ENCODE peak calls at places on chromosome 1, in nine cellular contexts. One of them, this sample, is unnamed.

GRCh38 chr1:232891116-232891515 is 59.3 kb upstream of the NTPCR start:
- DNase-seq in pancreas: no peak
- DNase-seq in HL-60: peak
- DNase-seq in esophagus squamous epithelium: no peak
- DNase-seq in progenitor cell of endocrine pancreas: no peak
- DNase-seq in neural progenitor cell: no peak
- DNase-seq in activated CD8-positive, alpha-beta T cell treated with anti-CD3 and anti-CD28 coated beads for 36 hours: no peak
- DNase-seq in PC-3: peak
- DNase-seq in HCT116: no peak
- DNase-seq in this sample: no peak

GRCh38 chr1:36248250-36248894 is 24.1 kb downstream of the THRAP3 start:
- DNase-seq in HL-60: peak
- DNase-seq in activated CD8-positive, alpha-beta T cell treated with anti-CD3 and anti-CD28 coated beads for 36 hours: no peak
- DNase-seq in HCT116: peak
- DNase-seq in PC-3: peak
- DNase-seq in pancreas: peak
- DNase-seq in esophagus squamous epithelium: no peak
- DNase-seq in neural progenitor cell: no peak
- DNase-seq in progenitor cell of endocrine pancreas: no peak
- DNase-seq in this sample: no peak

GRCh38 chr1:169245706-169246105 is 121.9 kb downstream of the NME7 start:
- DNase-seq in esophagus squamous epithelium: no peak
- DNase-seq in HL-60: no peak
- DNase-seq in progenitor cell of endocrine pancreas: no peak
- DNase-seq in pancreas: no peak
- DNase-seq in PC-3: peak
- DNase-seq in HCT116: no peak
- DNase-seq in activated CD8-positive, alpha-beta T cell treated with anti-CD3 and anti-CD28 coated beads for 36 hours: no peak
- DNase-seq in neural progenitor cell: no peak
- DNase-seq in this sample: no peak

GRCh38 chr1:89604414-89604735 is 28.5 kb upstream of the LRRC8C start:
- DNase-seq in pancreas: no peak
- DNase-seq in progenitor cell of endocrine pancreas: no peak
- DNase-seq in PC-3: peak
- DNase-seq in HCT116: no peak
- DNase-seq in esophagus squamous epithelium: no peak
- DNase-seq in HL-60: no peak
- DNase-seq in activated CD8-positive, alpha-beta T cell treated with anti-CD3 and anti-CD28 coated beads for 36 hours: peak
- DNase-seq in neural progenitor cell: no peak
- DNase-seq in this sample: no peak

GRCh38 chr1:214281030-214281901 is at the start of gene SMYD2:
- DNase-seq in progenitor cell of endocrine pancreas: peak
- DNase-seq in pancreas: peak
- DNase-seq in activated CD8-positive, alpha-beta T cell treated with anti-CD3 and anti-CD28 coated beads for 36 hours: peak
- DNase-seq in PC-3: peak
- DNase-seq in HCT116: peak
- DNase-seq in HL-60: peak
- DNase-seq in esophagus squamous epithelium: no peak
- DNase-seq in neural progenitor cell: peak
- DNase-seq in this sample: peak

GRCh38 chr1:32878637-32879041 is 7.7 kb upstream of the HPCA start:
- DNase-seq in progenitor cell of endocrine pancreas: no peak
- DNase-seq in HL-60: no peak
- DNase-seq in pancreas: no peak
- DNase-seq in HCT116: no peak
- DNase-seq in esophagus squamous epithelium: no peak
- DNase-seq in PC-3: no peak
- DNase-seq in neural progenitor cell: no peak
- DNase-seq in activated CD8-positive, alpha-beta T cell treated with anti-CD3 and anti-CD28 coated beads for 36 hours: no peak
- DNase-seq in this sample: no peak

GRCh38 chr1:8595332-8595731 is 222.1 kb downstream of the RERE start:
- DNase-seq in PC-3: no peak
- DNase-seq in activated CD8-positive, alpha-beta T cell treated with anti-CD3 and anti-CD28 coated beads for 36 hours: no peak
- DNase-seq in HCT116: no peak
- DNase-seq in neural progenitor cell: no peak
- DNase-seq in HL-60: no peak
- DNase-seq in esophagus squamous epithelium: no peak
- DNase-seq in progenitor cell of endocrine pancreas: no peak
- DNase-seq in pancreas: no peak
- DNase-seq in this sample: no peak

GRCh38 chr1:219813344-219813743 is 115.0 kb downstream of the SLC30A10 start:
- DNase-seq in neural progenitor cell: no peak
- DNase-seq in HCT116: no peak
- DNase-seq in HL-60: no peak
- DNase-seq in activated CD8-positive, alpha-beta T cell treated with anti-CD3 and anti-CD28 coated beads for 36 hours: no peak
- DNase-seq in PC-3: no peak
- DNase-seq in esophagus squamous epithelium: no peak
- DNase-seq in pancreas: no peak
- DNase-seq in progenitor cell of endocrine pancreas: no peak
- DNase-seq in this sample: no peak

GRCh38 chr1:28933918-28934317 is 19.5 kb downstream of the EPB41 start:
- DNase-seq in activated CD8-positive, alpha-beta T cell treated with anti-CD3 and anti-CD28 coated beads for 36 hours: no peak
- DNase-seq in esophagus squamous epithelium: no peak
- DNase-seq in HCT116: no peak
- DNase-seq in progenitor cell of endocrine pancreas: no peak
- DNase-seq in PC-3: no peak
- DNase-seq in pancreas: no peak
- DNase-seq in HL-60: no peak
- DNase-seq in neural progenitor cell: no peak
- DNase-seq in this sample: no peak

GRCh38 chr1:28934676-28935075 is 20.3 kb downstream of the EPB41 start:
- DNase-seq in PC-3: no peak
- DNase-seq in HCT116: no peak
- DNase-seq in neural progenitor cell: no peak
- DNase-seq in progenitor cell of endocrine pancreas: no peak
- DNase-seq in HL-60: no peak
- DNase-seq in pancreas: no peak
- DNase-seq in activated CD8-positive, alpha-beta T cell treated with anti-CD3 and anti-CD28 coated beads for 36 hours: no peak
- DNase-seq in esophagus squamous epithelium: no peak
- DNase-seq in this sample: no peak

GRCh38 chr1:28933277-28933676 is 18.9 kb downstream of the EPB41 start:
- DNase-seq in progenitor cell of endocrine pancreas: no peak
- DNase-seq in HL-60: no peak
- DNase-seq in neural progenitor cell: no peak
- DNase-seq in HCT116: no peak
- DNase-seq in pancreas: no peak
- DNase-seq in esophagus squamous epithelium: no peak
- DNase-seq in activated CD8-positive, alpha-beta T cell treated with anti-CD3 and anti-CD28 coated beads for 36 hours: no peak
- DNase-seq in PC-3: no peak
- DNase-seq in this sample: no peak

GRCh38 chr1:28936528-28936927 is 22.2 kb downstream of the EPB41 start:
- DNase-seq in pancreas: no peak
- DNase-seq in esophagus squamous epithelium: no peak
- DNase-seq in PC-3: no peak
- DNase-seq in HL-60: no peak
- DNase-seq in progenitor cell of endocrine pancreas: no peak
- DNase-seq in HCT116: no peak
- DNase-seq in activated CD8-positive, alpha-beta T cell treated with anti-CD3 and anti-CD28 coated beads for 36 hours: no peak
- DNase-seq in neural progenitor cell: no peak
- DNase-seq in this sample: no peak

DNA sequence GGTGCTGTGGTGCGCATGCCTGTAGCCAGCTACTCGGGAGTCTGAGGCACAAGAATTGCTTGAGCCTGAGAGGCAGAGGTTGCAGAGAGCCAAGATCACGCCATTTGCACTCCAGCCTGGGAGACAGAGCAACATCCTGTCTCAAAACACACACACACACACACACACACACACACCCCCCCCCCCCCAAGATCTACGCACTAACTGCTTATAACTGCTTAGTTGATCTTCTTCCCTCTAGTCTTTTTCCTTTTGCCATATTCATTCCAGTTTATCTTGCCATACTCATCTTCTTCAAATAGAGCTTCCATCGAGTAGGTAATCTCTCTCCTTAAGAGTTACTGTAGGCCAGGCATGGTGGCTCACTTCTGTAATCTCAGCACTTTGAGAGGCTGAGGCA is 20.9 kb downstream of the EPB41 start:
- DNase-seq in neural progenitor cell: no peak
- DNase-seq in pancreas: no peak
- DNase-seq in PC-3: no peak
- DNase-seq in HCT116: no peak
- DNase-seq in HL-60: no peak
- DNase-seq in progenitor cell of endocrine pancreas: no peak
- DNase-seq in activated CD8-positive, alpha-beta T cell treated with anti-CD3 and anti-CD28 coated beads for 36 hours: no peak
- DNase-seq in esophagus squamous epithelium: no peak
- DNase-seq in this sample: no peak
- TF ChIP-seq CTCF in neural progenitor cell: no peak
- TF ChIP-seq CTCF in pancreas: no peak
- TF ChIP-seq CTCF in PC-3: no peak
- TF ChIP-seq CTCF in HCT116: no peak
- TF ChIP-seq CTCF in HL-60: no peak
- TF ChIP-seq CTCF in progenitor cell of endocrine pancreas: no peak
- TF ChIP-seq CTCF in activated CD8-positive, alpha-beta T cell treated with anti-CD3 and anti-CD28 coated beads for 36 hours: no peak
- TF ChIP-seq CTCF in esophagus squamous epithelium: no peak
- TF ChIP-seq CTCF in this sample: no peak

DNA sequence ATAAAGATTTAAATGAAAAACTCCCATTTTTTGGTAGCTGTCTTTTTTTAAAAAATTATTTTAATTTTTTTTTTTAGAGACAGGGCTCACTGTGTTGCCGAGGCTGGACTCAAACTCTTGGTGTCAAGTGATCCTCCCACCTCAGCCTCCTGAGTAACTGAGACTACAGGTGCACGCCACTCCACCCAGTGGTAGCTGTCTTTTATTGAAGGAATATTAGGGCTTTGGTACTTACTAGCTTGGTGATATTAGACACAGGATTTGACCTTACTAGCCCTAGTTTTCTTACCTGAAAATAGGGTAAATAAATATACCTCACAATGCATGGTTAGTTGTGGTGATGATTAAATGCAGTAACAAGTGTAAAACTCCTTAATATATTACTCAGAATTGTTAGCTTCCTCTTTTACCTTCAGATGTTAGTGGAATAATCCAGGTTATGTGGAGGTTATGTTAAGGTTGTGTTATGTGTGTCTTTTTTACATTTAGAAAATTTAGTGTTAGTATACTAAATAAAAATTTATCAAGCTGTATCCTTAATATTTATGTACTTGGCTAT is 66.8 kb downstream of the PHACTR4 start:
- DNase-seq in PC-3: peak
- DNase-seq in neural progenitor cell: no peak
- DNase-seq in HCT116: no peak
- DNase-seq in esophagus squamous epithelium: no peak
- DNase-seq in HL-60: no peak
- DNase-seq in activated CD8-positive, alpha-beta T cell treated with anti-CD3 and anti-CD28 coated beads for 36 hours: no peak
- DNase-seq in progenitor cell of endocrine pancreas: no peak
- DNase-seq in pancreas: no peak
- DNase-seq in this sample: no peak
- TF ChIP-seq CTCF in PC-3: peak
- TF ChIP-seq CTCF in neural progenitor cell: no peak
- TF ChIP-seq CTCF in HCT116: peak
- TF ChIP-seq CTCF in esophagus squamous epithelium: no peak
- TF ChIP-seq CTCF in HL-60: no peak
- TF ChIP-seq CTCF in activated CD8-positive, alpha-beta T cell treated with anti-CD3 and anti-CD28 coated beads for 36 hours: no peak
- TF ChIP-seq CTCF in progenitor cell of endocrine pancreas: no peak
- TF ChIP-seq CTCF in pancreas: no peak
- TF ChIP-seq CTCF in this sample: no peak

GRCh38 chr1:208465266-208465665 is 221.1 kb upstream of the PLXNA2 start:
- DNase-seq in activated CD8-positive, alpha-beta T cell treated with anti-CD3 and anti-CD28 coated beads for 36 hours: no peak
- DNase-seq in pancreas: no peak
- DNase-seq in HCT116: no peak
- DNase-seq in progenitor cell of endocrine pancreas: no peak
- DNase-seq in HL-60: no peak
- DNase-seq in esophagus squamous epithelium: no peak
- DNase-seq in neural progenitor cell: no peak
- DNase-seq in PC-3: no peak
- DNase-seq in this sample: no peak

GRCh38 chr1:208467401-208467800 is 223.2 kb upstream of the PLXNA2 start:
- DNase-seq in activated CD8-positive, alpha-beta T cell treated with anti-CD3 and anti-CD28 coated beads for 36 hours: no peak
- DNase-seq in PC-3: no peak
- DNase-seq in esophagus squamous epithelium: no peak
- DNase-seq in pancreas: no peak
- DNase-seq in HCT116: no peak
- DNase-seq in progenitor cell of endocrine pancreas: no peak
- DNase-seq in HL-60: no peak
- DNase-seq in neural progenitor cell: no peak
- DNase-seq in this sample: no peak

GRCh38 chr1:208466054-208466590 is 221.9 kb upstream of the PLXNA2 start:
- DNase-seq in HCT116: no peak
- DNase-seq in PC-3: no peak
- DNase-seq in pancreas: no peak
- DNase-seq in neural progenitor cell: no peak
- DNase-seq in progenitor cell of endocrine pancreas: no peak
- DNase-seq in HL-60: no peak
- DNase-seq in activated CD8-positive, alpha-beta T cell treated with anti-CD3 and anti-CD28 coated beads for 36 hours: no peak
- DNase-seq in esophagus squamous epithelium: no peak
- DNase-seq in this sample: no peak

GRCh38 chr1:208456487-208456886 is 212.3 kb upstream of the PLXNA2 start:
- DNase-seq in esophagus squamous epithelium: no peak
- DNase-seq in HL-60: no peak
- DNase-seq in activated CD8-positive, alpha-beta T cell treated with anti-CD3 and anti-CD28 coated beads for 36 hours: no peak
- DNase-seq in HCT116: no peak
- DNase-seq in neural progenitor cell: no peak
- DNase-seq in pancreas: no peak
- DNase-seq in PC-3: no peak
- DNase-seq in progenitor cell of endocrine pancreas: no peak
- DNase-seq in this sample: no peak

DNA sequence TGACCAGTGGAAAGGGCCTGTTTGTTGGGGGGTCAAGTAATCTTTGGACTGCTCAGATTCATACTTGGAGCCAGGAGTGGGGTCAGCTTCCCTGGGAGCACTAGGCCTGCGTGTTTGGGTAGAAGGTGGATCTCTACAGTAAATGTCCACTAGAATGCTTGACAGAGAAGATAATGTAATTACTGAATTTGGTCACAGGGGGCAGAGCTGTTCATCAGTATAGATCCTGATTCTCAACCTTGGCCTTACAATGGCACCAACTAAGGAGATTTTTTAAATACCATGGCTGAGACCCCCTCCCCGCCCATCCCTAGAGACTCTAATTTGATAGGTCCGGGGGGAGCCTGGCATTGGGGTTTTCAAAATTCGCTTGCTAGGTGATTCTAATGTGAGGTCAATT is 217.5 kb upstream of the PLXNA2 start:
- DNase-seq in PC-3: peak
- DNase-seq in neural progenitor cell: peak
- DNase-seq in esophagus squamous epithelium: no peak
- DNase-seq in HCT116: no peak
- DNase-seq in HL-60: no peak
- DNase-seq in activated CD8-positive, alpha-beta T cell treated with anti-CD3 and anti-CD28 coated beads for 36 hours: no peak
- DNase-seq in progenitor cell of endocrine pancreas: no peak
- DNase-seq in pancreas: no peak
- DNase-seq in this sample: no peak
- TF ChIP-seq CTCF in PC-3: peak
- TF ChIP-seq CTCF in neural progenitor cell: peak
- TF ChIP-seq CTCF in esophagus squamous epithelium: peak
- TF ChIP-seq CTCF in HCT116: peak
- TF ChIP-seq CTCF in HL-60: peak
- TF ChIP-seq CTCF in activated CD8-positive, alpha-beta T cell treated with anti-CD3 and anti-CD28 coated beads for 36 hours: peak
- TF ChIP-seq CTCF in progenitor cell of endocrine pancreas: peak
- TF ChIP-seq CTCF in pancreas: no peak
- TF ChIP-seq CTCF in this sample: peak

DNA sequence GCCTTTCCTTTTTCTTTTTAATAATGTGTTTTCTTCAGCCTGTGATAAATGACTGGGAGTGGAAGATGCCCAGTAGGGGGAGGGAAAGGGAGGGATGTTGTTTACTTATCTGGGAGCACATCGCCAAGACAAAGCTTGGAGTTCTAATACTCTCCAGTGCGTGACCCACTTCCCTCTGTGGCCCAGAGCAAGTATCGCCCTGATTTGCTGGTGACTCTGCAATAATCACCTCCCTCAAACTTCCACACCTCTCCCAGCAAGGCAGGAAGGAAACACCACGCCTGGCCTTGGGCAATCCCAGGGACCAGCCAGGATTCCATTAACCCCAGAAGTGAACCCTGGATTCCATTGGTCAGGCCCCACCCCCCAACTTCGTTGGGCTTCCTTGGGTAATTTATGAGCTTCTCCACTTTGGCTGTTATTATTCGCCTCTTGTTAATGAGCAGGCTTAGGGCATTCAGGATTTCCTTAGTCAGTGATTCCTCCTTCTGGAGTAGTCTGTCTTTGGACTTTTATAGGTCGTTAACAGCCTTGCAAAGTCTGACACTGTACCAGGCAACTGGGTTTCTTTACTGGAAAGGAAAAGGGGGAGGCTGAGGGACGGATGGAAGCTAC is 24.3 kb upstream of the GRHL3 start:
- DNase-seq in esophagus squamous epithelium: no peak
- DNase-seq in neural progenitor cell: peak
- DNase-seq in HL-60: peak
- DNase-seq in PC-3: peak
- DNase-seq in pancreas: no peak
- DNase-seq in HCT116: no peak
- DNase-seq in activated CD8-positive, alpha-beta T cell treated with anti-CD3 and anti-CD28 coated beads for 36 hours: no peak
- DNase-seq in progenitor cell of endocrine pancreas: no peak
- DNase-seq in this sample: no peak
- TF ChIP-seq CTCF in esophagus squamous epithelium: no peak
- TF ChIP-seq CTCF in neural progenitor cell: peak
- TF ChIP-seq CTCF in HL-60: no peak
- TF ChIP-seq CTCF in PC-3: no peak
- TF ChIP-seq CTCF in pancreas: no peak
- TF ChIP-seq CTCF in HCT116: no peak
- TF ChIP-seq CTCF in activated CD8-positive, alpha-beta T cell treated with anti-CD3 and anti-CD28 coated beads for 36 hours: no peak
- TF ChIP-seq CTCF in progenitor cell of endocrine pancreas: no peak
- TF ChIP-seq CTCF in this sample: no peak